ENCODE peak calls at places on chromosomes 5 and 9, in ten cellular contexts. One of them, this sample, is unnamed.
A peak's percentile ranks its signal among the peaks of the same experiment; 100 is the strongest.

GRCh38 chr5:123881791-123882244 is 369.8 kb downstream of the CSNK1G3 start:
- DNase-seq in breast epithelium: no peak
- DNase-seq in CD8-positive, alpha-beta T cell: no peak
- DNase-seq in gastrocnemius medialis: no peak
- DNase-seq in left ventricle myocardium inferior: no peak
- DNase-seq in bronchial epithelial cell: peak; percentile 62
- DNase-seq in CD4-positive, alpha-beta T cell: no peak
- DNase-seq in lower lobe of right lung: no peak
- DNase-seq in uterus: no peak
- DNase-seq in cardiac fibroblast: peak; percentile 33
- DNase-seq in this sample: peak; percentile 32

GRCh38 chr5:146283344-146283761 is 55.3 kb upstream of the POU4F3 start:
- DNase-seq in breast epithelium: no peak
- DNase-seq in CD8-positive, alpha-beta T cell: no peak
- DNase-seq in gastrocnemius medialis: no peak
- DNase-seq in left ventricle myocardium inferior: no peak
- DNase-seq in bronchial epithelial cell: peak; percentile 97
- DNase-seq in CD4-positive, alpha-beta T cell: no peak
- DNase-seq in lower lobe of right lung: no peak
- DNase-seq in uterus: no peak
- DNase-seq in cardiac fibroblast: peak; percentile 87
- DNase-seq in this sample: peak; percentile 91

GRCh38 chr5:56818409-56819026 is 3.2 kb downstream of the MAP3K1 start:
- DNase-seq in breast epithelium: no peak
- DNase-seq in CD8-positive, alpha-beta T cell: no peak
- DNase-seq in gastrocnemius medialis: no peak
- DNase-seq in left ventricle myocardium inferior: no peak
- DNase-seq in bronchial epithelial cell: peak; percentile 37
- DNase-seq in CD4-positive, alpha-beta T cell: no peak
- DNase-seq in lower lobe of right lung: no peak
- DNase-seq in uterus: no peak
- DNase-seq in cardiac fibroblast: peak; percentile 64
- DNase-seq in this sample: peak; percentile 49

GRCh38 chr9:112072721-112073553 is 102.2 kb downstream of the SUSD1 start:
- DNase-seq in breast epithelium: no peak
- DNase-seq in CD8-positive, alpha-beta T cell: no peak
- DNase-seq in gastrocnemius medialis: no peak
- DNase-seq in left ventricle myocardium inferior: no peak
- DNase-seq in bronchial epithelial cell: no peak
- DNase-seq in CD4-positive, alpha-beta T cell: no peak
- DNase-seq in lower lobe of right lung: no peak
- DNase-seq in uterus: no peak
- DNase-seq in cardiac fibroblast: peak; percentile 98
- DNase-seq in this sample: peak; percentile 86

GRCh38 chr5:180207593-180207992 is 1.4 kb downstream of the RASGEF1C start:
- DNase-seq in breast epithelium: no peak
- DNase-seq in CD8-positive, alpha-beta T cell: no peak
- DNase-seq in gastrocnemius medialis: no peak
- DNase-seq in left ventricle myocardium inferior: no peak
- DNase-seq in bronchial epithelial cell: no peak
- DNase-seq in CD4-positive, alpha-beta T cell: no peak
- DNase-seq in lower lobe of right lung: no peak
- DNase-seq in uterus: no peak
- DNase-seq in cardiac fibroblast: no peak
- DNase-seq in this sample: no peak

GRCh38 chr5:106397700-106398099 is 1273.0 kb downstream of the EFNA5 start:
- DNase-seq in breast epithelium: peak; percentile 27
- DNase-seq in CD8-positive, alpha-beta T cell: no peak
- DNase-seq in gastrocnemius medialis: no peak
- DNase-seq in left ventricle myocardium inferior: no peak
- DNase-seq in bronchial epithelial cell: peak; percentile 99
- DNase-seq in CD4-positive, alpha-beta T cell: no peak
- DNase-seq in lower lobe of right lung: no peak
- DNase-seq in uterus: no peak
- DNase-seq in cardiac fibroblast: peak; percentile 98
- DNase-seq in this sample: peak; percentile 97

GRCh38 chr9:128022886-128023285 is 42.1 kb upstream of the EEIG1 start:
- DNase-seq in breast epithelium: no peak
- DNase-seq in CD8-positive, alpha-beta T cell: no peak
- DNase-seq in gastrocnemius medialis: no peak
- DNase-seq in left ventricle myocardium inferior: no peak
- DNase-seq in bronchial epithelial cell: no peak
- DNase-seq in CD4-positive, alpha-beta T cell: no peak
- DNase-seq in lower lobe of right lung: no peak
- DNase-seq in uterus: no peak
- DNase-seq in cardiac fibroblast: no peak
- DNase-seq in this sample: no peak

GRCh38 chr5:132840896-132841818 is 10.7 kb upstream of the SHROOM1 start:
- DNase-seq in breast epithelium: no peak
- DNase-seq in CD8-positive, alpha-beta T cell: no peak
- DNase-seq in gastrocnemius medialis: no peak
- DNase-seq in left ventricle myocardium inferior: no peak
- DNase-seq in bronchial epithelial cell: peak; percentile 64
- DNase-seq in CD4-positive, alpha-beta T cell: no peak
- DNase-seq in lower lobe of right lung: peak; percentile 71
- DNase-seq in uterus: no peak
- DNase-seq in cardiac fibroblast: peak; percentile 58
- DNase-seq in this sample: no peak

GRCh38 chr9:36862206-36863145 is 171.6 kb downstream of the PAX5 start:
- DNase-seq in breast epithelium: no peak
- DNase-seq in CD8-positive, alpha-beta T cell: no peak
- DNase-seq in gastrocnemius medialis: no peak
- DNase-seq in left ventricle myocardium inferior: no peak
- DNase-seq in bronchial epithelial cell: peak; percentile 30
- DNase-seq in CD4-positive, alpha-beta T cell: no peak
- DNase-seq in lower lobe of right lung: peak; percentile 40
- DNase-seq in uterus: no peak
- DNase-seq in cardiac fibroblast: peak; percentile 50
- DNase-seq in this sample: peak; percentile 27

GRCh38 chr5:176161431-176161830 is 76.8 kb upstream of the SIMC1 start:
- DNase-seq in breast epithelium: no peak
- DNase-seq in CD8-positive, alpha-beta T cell: no peak
- DNase-seq in gastrocnemius medialis: no peak
- DNase-seq in left ventricle myocardium inferior: no peak
- DNase-seq in bronchial epithelial cell: no peak
- DNase-seq in CD4-positive, alpha-beta T cell: no peak
- DNase-seq in lower lobe of right lung: no peak
- DNase-seq in uterus: no peak
- DNase-seq in cardiac fibroblast: no peak
- DNase-seq in this sample: peak; percentile 65

GRCh38 chr5:125058185-125058826 is 311.9 kb upstream of the ZNF608 start:
- DNase-seq in breast epithelium: no peak
- DNase-seq in CD8-positive, alpha-beta T cell: no peak
- DNase-seq in gastrocnemius medialis: no peak
- DNase-seq in left ventricle myocardium inferior: no peak
- DNase-seq in bronchial epithelial cell: no peak
- DNase-seq in CD4-positive, alpha-beta T cell: no peak
- DNase-seq in lower lobe of right lung: no peak
- DNase-seq in uterus: no peak
- DNase-seq in cardiac fibroblast: peak; percentile 64
- DNase-seq in this sample: peak; percentile 44

GRCh38 chr5:68593211-68593701 is 377.7 kb downstream of the PIK3R1 start:
- DNase-seq in breast epithelium: no peak
- DNase-seq in CD8-positive, alpha-beta T cell: no peak
- DNase-seq in gastrocnemius medialis: no peak
- DNase-seq in left ventricle myocardium inferior: no peak
- DNase-seq in bronchial epithelial cell: peak; percentile 5
- DNase-seq in CD4-positive, alpha-beta T cell: no peak
- DNase-seq in lower lobe of right lung: no peak
- DNase-seq in uterus: no peak
- DNase-seq in cardiac fibroblast: no peak
- DNase-seq in this sample: no peak

GRCh38 chr9:121773286-121773953 is 122.0 kb downstream of the DAB2IP start:
- DNase-seq in breast epithelium: no peak
- DNase-seq in CD8-positive, alpha-beta T cell: no peak
- DNase-seq in gastrocnemius medialis: no peak
- DNase-seq in left ventricle myocardium inferior: peak; percentile 7
- DNase-seq in bronchial epithelial cell: no peak
- DNase-seq in CD4-positive, alpha-beta T cell: no peak
- DNase-seq in lower lobe of right lung: no peak
- DNase-seq in uterus: no peak
- DNase-seq in cardiac fibroblast: no peak
- DNase-seq in this sample: no peak

GRCh38 chr9:134491856-134492255 is 149.7 kb upstream of the COL5A1 start:
- DNase-seq in breast epithelium: no peak
- DNase-seq in CD8-positive, alpha-beta T cell: no peak
- DNase-seq in gastrocnemius medialis: no peak
- DNase-seq in left ventricle myocardium inferior: no peak
- DNase-seq in bronchial epithelial cell: no peak
- DNase-seq in CD4-positive, alpha-beta T cell: no peak
- DNase-seq in lower lobe of right lung: no peak
- DNase-seq in uterus: no peak
- DNase-seq in cardiac fibroblast: no peak
- DNase-seq in this sample: no peak

GRCh38 chr5:370311-370958 is 48.9 kb downstream of the AHRR start:
- DNase-seq in breast epithelium: peak; percentile 6
- DNase-seq in CD8-positive, alpha-beta T cell: no peak
- DNase-seq in gastrocnemius medialis: no peak
- DNase-seq in left ventricle myocardium inferior: no peak
- DNase-seq in bronchial epithelial cell: no peak
- DNase-seq in CD4-positive, alpha-beta T cell: no peak
- DNase-seq in lower lobe of right lung: peak; percentile 26
- DNase-seq in uterus: no peak
- DNase-seq in cardiac fibroblast: no peak
- DNase-seq in this sample: no peak

GRCh38 chr5:370959-371810 is 49.7 kb downstream of the AHRR start:
- DNase-seq in breast epithelium: peak; percentile 9
- DNase-seq in CD8-positive, alpha-beta T cell: no peak
- DNase-seq in gastrocnemius medialis: no peak
- DNase-seq in left ventricle myocardium inferior: no peak
- DNase-seq in bronchial epithelial cell: no peak
- DNase-seq in CD4-positive, alpha-beta T cell: no peak
- DNase-seq in lower lobe of right lung: peak; percentile 41
- DNase-seq in uterus: no peak
- DNase-seq in cardiac fibroblast: peak; percentile 19
- DNase-seq in this sample: no peak

GRCh38 chr5:368162-369084 is 46.9 kb downstream of the AHRR start:
- DNase-seq in breast epithelium: peak; percentile 10
- DNase-seq in CD8-positive, alpha-beta T cell: no peak
- DNase-seq in gastrocnemius medialis: no peak
- DNase-seq in left ventricle myocardium inferior: no peak
- DNase-seq in bronchial epithelial cell: no peak
- DNase-seq in CD4-positive, alpha-beta T cell: no peak
- DNase-seq in lower lobe of right lung: peak; percentile 51
- DNase-seq in uterus: no peak
- DNase-seq in cardiac fibroblast: peak; percentile 83
- DNase-seq in this sample: peak; percentile 47

GRCh38 chr5:367358-368130 is 46.0 kb downstream of the AHRR start:
- DNase-seq in breast epithelium: peak; percentile 11
- DNase-seq in CD8-positive, alpha-beta T cell: no peak
- DNase-seq in gastrocnemius medialis: no peak
- DNase-seq in left ventricle myocardium inferior: no peak
- DNase-seq in bronchial epithelial cell: no peak
- DNase-seq in CD4-positive, alpha-beta T cell: no peak
- DNase-seq in lower lobe of right lung: peak; percentile 43
- DNase-seq in uterus: no peak
- DNase-seq in cardiac fibroblast: no peak
- DNase-seq in this sample: no peak

GRCh38 chr5:369151-369939 is 47.8 kb downstream of the AHRR start:
- DNase-seq in breast epithelium: peak; percentile 10
- DNase-seq in CD8-positive, alpha-beta T cell: no peak
- DNase-seq in gastrocnemius medialis: no peak
- DNase-seq in left ventricle myocardium inferior: no peak
- DNase-seq in bronchial epithelial cell: no peak
- DNase-seq in CD4-positive, alpha-beta T cell: no peak
- DNase-seq in lower lobe of right lung: peak; percentile 42
- DNase-seq in uterus: no peak
- DNase-seq in cardiac fibroblast: peak; percentile 43
- DNase-seq in this sample: no peak
- TF ChIP-seq CTCF in breast epithelium: no peak
- TF ChIP-seq CTCF in CD8-positive, alpha-beta T cell: no peak
- TF ChIP-seq CTCF in gastrocnemius medialis: no peak
- TF ChIP-seq CTCF in left ventricle myocardium inferior: no peak
- TF ChIP-seq CTCF in bronchial epithelial cell: no peak
- TF ChIP-seq CTCF in CD4-positive, alpha-beta T cell: no peak
- TF ChIP-seq CTCF in lower lobe of right lung: no peak
- TF ChIP-seq CTCF in uterus: no peak
- TF ChIP-seq CTCF in cardiac fibroblast: no peak
- TF ChIP-seq CTCF in this sample: no peak

GRCh38 chr5:173496129-173496882 is 120.1 kb downstream of the BOD1 start:
- DNase-seq in breast epithelium: no peak
- DNase-seq in CD8-positive, alpha-beta T cell: no peak
- DNase-seq in gastrocnemius medialis: peak; percentile 38
- DNase-seq in left ventricle myocardium inferior: peak; percentile 78
- DNase-seq in bronchial epithelial cell: no peak
- DNase-seq in CD4-positive, alpha-beta T cell: no peak
- DNase-seq in lower lobe of right lung: no peak
- DNase-seq in uterus: no peak
- DNase-seq in cardiac fibroblast: no peak
- DNase-seq in this sample: no peak
- TF ChIP-seq CTCF in breast epithelium: no peak
- TF ChIP-seq CTCF in CD8-positive, alpha-beta T cell: no peak
- TF ChIP-seq CTCF in gastrocnemius medialis: peak; percentile 11
- TF ChIP-seq CTCF in left ventricle myocardium inferior: peak; percentile 24
- TF ChIP-seq CTCF in bronchial epithelial cell: no peak
- TF ChIP-seq CTCF in CD4-positive, alpha-beta T cell: no peak
- TF ChIP-seq CTCF in lower lobe of right lung: no peak
- TF ChIP-seq CTCF in uterus: no peak
- TF ChIP-seq CTCF in cardiac fibroblast: peak; percentile 5
- TF ChIP-seq CTCF in this sample: no peak

GRCh38 chr5:33470544-33470943 is 29.8 kb downstream of the TARS1 start:
- DNase-seq in breast epithelium: no peak
- DNase-seq in CD8-positive, alpha-beta T cell: no peak
- DNase-seq in gastrocnemius medialis: no peak
- DNase-seq in left ventricle myocardium inferior: no peak
- DNase-seq in bronchial epithelial cell: peak; percentile 48
- DNase-seq in CD4-positive, alpha-beta T cell: no peak
- DNase-seq in lower lobe of right lung: no peak
- DNase-seq in uterus: no peak
- DNase-seq in cardiac fibroblast: peak; percentile 81
- DNase-seq in this sample: peak; percentile 72
- TF ChIP-seq CTCF in breast epithelium: no peak
- TF ChIP-seq CTCF in CD8-positive, alpha-beta T cell: no peak
- TF ChIP-seq CTCF in gastrocnemius medialis: peak; percentile 8
- TF ChIP-seq CTCF in left ventricle myocardium inferior: peak; percentile 35
- TF ChIP-seq CTCF in bronchial epithelial cell: peak; percentile 23
- TF ChIP-seq CTCF in CD4-positive, alpha-beta T cell: no peak
- TF ChIP-seq CTCF in lower lobe of right lung: no peak
- TF ChIP-seq CTCF in uterus: no peak
- TF ChIP-seq CTCF in cardiac fibroblast: peak; percentile 61
- TF ChIP-seq CTCF in this sample: peak; percentile 68

DNA sequence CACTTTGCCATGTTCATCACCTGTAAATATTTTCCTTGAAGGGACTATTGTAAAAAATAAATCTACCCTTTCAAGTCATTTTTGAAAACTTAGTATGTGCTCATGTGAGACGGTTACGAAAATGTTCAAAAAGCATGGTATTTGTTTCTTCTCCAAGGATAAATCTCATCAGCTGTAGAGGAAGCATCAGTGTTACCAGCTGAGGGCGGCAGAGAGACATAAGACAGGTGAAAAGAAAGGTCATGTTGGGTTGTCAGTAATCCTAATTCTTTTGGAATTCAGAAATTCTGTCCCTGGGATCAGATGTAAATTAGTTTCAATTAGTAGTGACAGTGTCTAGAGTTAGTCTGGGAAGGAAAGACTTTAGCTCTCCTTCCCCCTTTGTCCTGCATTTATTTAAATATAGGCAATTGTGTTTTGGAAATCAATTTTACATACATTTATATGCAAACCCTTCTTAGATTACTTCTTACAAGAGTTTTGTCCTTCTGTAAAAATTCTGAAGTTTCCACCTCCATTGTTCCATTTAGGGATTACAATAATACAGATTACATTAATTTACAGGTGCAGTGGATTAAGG is 791.9 kb upstream of the CDH6 start:
- DNase-seq in breast epithelium: no peak
- DNase-seq in CD8-positive, alpha-beta T cell: no peak
- DNase-seq in gastrocnemius medialis: no peak
- DNase-seq in left ventricle myocardium inferior: no peak
- DNase-seq in bronchial epithelial cell: peak; percentile 57
- DNase-seq in CD4-positive, alpha-beta T cell: no peak
- DNase-seq in lower lobe of right lung: no peak
- DNase-seq in uterus: no peak
- DNase-seq in cardiac fibroblast: peak; percentile 63
- DNase-seq in this sample: peak; percentile 68
- TF ChIP-seq CTCF in breast epithelium: no peak
- TF ChIP-seq CTCF in CD8-positive, alpha-beta T cell: no peak
- TF ChIP-seq CTCF in gastrocnemius medialis: no peak
- TF ChIP-seq CTCF in left ventricle myocardium inferior: peak; percentile 61
- TF ChIP-seq CTCF in bronchial epithelial cell: peak; percentile 62
- TF ChIP-seq CTCF in CD4-positive, alpha-beta T cell: no peak
- TF ChIP-seq CTCF in lower lobe of right lung: peak; percentile 42
- TF ChIP-seq CTCF in uterus: no peak
- TF ChIP-seq CTCF in cardiac fibroblast: peak; percentile 42
- TF ChIP-seq CTCF in this sample: peak; percentile 71

This sample was measured in astrocyte of the spinal cord.